ENCODE peak calls at places on chromosomes 12 and 14, in six cellular contexts. Y is activated naive CD4-positive, alpha-beta T cell treated with anti-CD3 and anti-CD28 coated beads, Interleukin-2, amount 50 U/mL, for 72 hours; C is right lobe of liver; R is Panc1; E is activated naive CD8-positive, alpha-beta T cell treated with anti-CD3 and anti-CD28 coated beads, Interleukin-2, amount 50 U/mL, for 24 hours; O is activated T-cell treated with anti-CD3 and anti-CD28 coated beads, Interleukin-2, amount 50 U/mL, for 72 hours. H is an unnamed sample.
A peak's percentile ranks its signal among the peaks of the same experiment; 100 is the strongest.

GRCh38 chr14:99972748-99973466 is 92.3 kb upstream of the EVL start:
- ATAC-seq in O (no peak), C (no peak), Y (no peak), R (no peak), E (no peak), H (no peak)

GRCh38 chr12:92973614-92974013 is 44.5 kb upstream of the EEA1 start:
- ATAC-seq in Y (peak; percentile 47), E (no peak), O (peak; percentile 42), C (peak; percentile 39), R (no peak), H (no peak)

GRCh38 chr12:65140738-65141137 is 19.6 kb upstream of the WIF1 start:
- ATAC-seq in C (no peak), Y (no peak), R (no peak), E (no peak), O (no peak), H (no peak)

GRCh38 chr12:51067229-51067628 is 16.2 kb downstream of the CSRNP2 start:
- ATAC-seq in O (no peak), E (no peak), C (no peak), Y (no peak), R (no peak), H (no peak)

GRCh38 chr12:51382173-51382572 is 9.0 kb downstream of the GALNT6 start:
- ATAC-seq in O (no peak), C (no peak), E (no peak), Y (no peak), R (peak; percentile 17), H (no peak)

GRCh38 chr12:112096667-112097066 is 11.9 kb downstream of the NAA25 start:
- ATAC-seq in R (peak; percentile 86), C (no peak), Y (peak; percentile 94), E (peak; percentile 98), O (peak; percentile 97), H (peak; percentile 97)

GRCh38 chr14:34797747-34798583 is 77.2 kb downstream of the BAZ1A start:
- ATAC-seq in Y (no peak), C (no peak), R (no peak), O (no peak), E (no peak), H (no peak)

GRCh38 chr14:36097356-36097755 is 79.2 kb downstream of the PTCSC3 start:
- ATAC-seq in Y (no peak), R (no peak), C (no peak), E (no peak), O (no peak), H (no peak)

GRCh38 chr12:10553148-10553547 is 47.5 kb downstream of the EIF2S3B start:
- ATAC-seq in R (no peak), C (no peak), Y (no peak), E (peak; percentile 75), O (peak; percentile 81), H (peak; percentile 24)

GRCh38 chr12:82524020-82524419 is 162.7 kb upstream of the TMTC2 start:
- ATAC-seq in C (peak; percentile 93), E (no peak), O (no peak), R (no peak), Y (no peak), H (no peak)

GRCh38 chr14:100028990-100029677 is 36.1 kb upstream of the EVL start:
- ATAC-seq in E (no peak), O (no peak), R (no peak), C (peak; percentile 46), Y (no peak), H (no peak)

GRCh38 chr12:122855071-122855829 is 20.0 kb downstream of the HIP1R start:
- ATAC-seq in Y (no peak), O (no peak), E (no peak), C (no peak), R (no peak), H (no peak)

GRCh38 chr12:55906056-55906455 is 21.6 kb downstream of the PYM1 start:
- ATAC-seq in E (no peak), C (no peak), Y (no peak), R (no peak), O (no peak), H (no peak)

GRCh38 chr12:24728366-24728765 is 220.5 kb downstream of the BCAT1 start:
- ATAC-seq in O (no peak), E (no peak), R (no peak), C (peak; percentile 58), Y (no peak), H (no peak)

GRCh38 chr14:31898835-31899528 is 178.1 kb upstream of the ARHGAP5 start:
- ATAC-seq in C (no peak), O (no peak), E (no peak), Y (no peak), R (no peak), H (no peak)

GRCh38 chr12:69405466-69405865 is 45.9 kb downstream of the YEATS4 start:
- ATAC-seq in C (no peak), E (no peak), O (no peak), R (peak; percentile 99), Y (no peak), H (no peak)

GRCh38 chr14:24965578-24965933 is 84.4 kb downstream of the STXBP6 start:
- ATAC-seq in E (no peak), Y (no peak), O (no peak), C (no peak), R (no peak), H (no peak)

GRCh38 chr14:94612174-94612573 is at the start of gene SERPINA3:
- ATAC-seq in E (no peak), O (no peak), C (peak; percentile 80), Y (no peak), R (no peak), H (no peak)

GRCh38 chr12:26847431-26847830 is 14.4 kb upstream of the ITPR2 start:
- ATAC-seq in E (no peak), C (no peak), Y (no peak), O (no peak), R (no peak), H (no peak)

GRCh38 chr14:56293506-56293905 is 175.3 kb downstream of the PELI2 start:
- ATAC-seq in E (peak; percentile 47), R (no peak), Y (no peak), C (no peak), O (peak; percentile 15), H (peak; percentile 21)

GRCh38 chr12:96073346-96074336 is 38.3 kb upstream of the LTA4H start:
- ATAC-seq in O (peak; percentile 38), E (no peak), Y (peak; percentile 77), C (no peak), R (no peak), H (peak; percentile 34)

GRCh38 chr12:20549115-20549719 is 145.9 kb upstream of the SLCO1C1 start:
- ATAC-seq in Y (no peak), E (no peak), C (peak; percentile 47), O (no peak), R (no peak), H (no peak)

GRCh38 chr12:93266-94005 is 26.9 kb downstream of the IQSEC3 start:
- ATAC-seq in Y (no peak), C (no peak), E (no peak), R (no peak), O (no peak), H (no peak)

GRCh38 chr14:95545769-95546168 is 10.9 kb downstream of the GLRX5 start:
- ATAC-seq in E (peak; percentile 36), C (no peak), R (peak; percentile 76), Y (peak; percentile 35), O (no peak), H (peak; percentile 66)

GRCh38 chr12:11171953-11172675 is 1.1 kb downstream of the SMIM10L1 start:
- ATAC-seq in Y (no peak), E (no peak), R (no peak), C (no peak), O (no peak), H (no peak)